ENCODE peak calls at places on chromosome 4, in six cellular contexts. P is uterus; Q is astrocyte of the cerebellum; V is activated CD8-positive, alpha-beta T cell treated with anti-CD3 and anti-CD28 coated beads for 36 hours; W is MM.1S; L is fibroblast of lung. X is an unnamed sample.

GRCh38 chr4:157265281-157265680 is 44.8 kb downstream of the GRIA2 start:
- DNase-seq in V (no peak), W (no peak), Q (peak), L (peak), P (peak), X (no peak)

GRCh38 chr4:140019619-140020367 is 134.2 kb downstream of the MAML3 start:
- DNase-seq in L (no peak), V (no peak), W (no peak), P (no peak), Q (no peak), X (no peak)

GRCh38 chr4:175560628-175561027 is 251.4 kb downstream of the GPM6A start:
- DNase-seq in Q (peak), V (no peak), W (peak), L (peak), P (no peak), X (no peak)

GRCh38 chr4:6454112-6454910 is 18.1 kb downstream of the PPP2R2C start:
- DNase-seq in Q (no peak), L (no peak), W (no peak), V (no peak), P (no peak), X (no peak)

GRCh38 chr4:152106113-152106763 is 345.4 kb upstream of the GATB start:
- DNase-seq in L (peak), P (peak), V (peak), Q (peak), W (no peak), X (no peak)

GRCh38 chr4:111046811-111047210 is 423.9 kb upstream of the PITX2 start:
- DNase-seq in V (no peak), L (no peak), Q (no peak), P (no peak), W (no peak), X (no peak)

GRCh38 chr4:173534439-173534838 is 4.4 kb upstream of the HAND2 start:
- DNase-seq in Q (no peak), L (no peak), W (no peak), V (no peak), P (peak), X (no peak)

GRCh38 chr4:113292371-113293042 is 243.1 kb downstream of the ANK2 start:
- DNase-seq in V (no peak), Q (peak), W (no peak), L (peak), P (peak), X (no peak)

GRCh38 chr4:32689520-32689919 is 1969.4 kb downstream of the PCDH7 start:
- DNase-seq in L (peak), Q (no peak), W (no peak), V (no peak), P (no peak), X (no peak)

GRCh38 chr4:170589597-170590191 is 499.9 kb upstream of the AADAT start:
- DNase-seq in V (no peak), P (no peak), L (peak), Q (no peak), W (peak), X (no peak)

GRCh38 chr4:40325406-40326019 is 9.6 kb upstream of the CHRNA9 start:
- DNase-seq in L (peak), Q (no peak), P (peak), W (peak), V (peak), X (no peak)

GRCh38 chr4:821631-822030 is 4.3 kb downstream of the CPLX1 start:
- DNase-seq in Q (no peak), W (no peak), V (no peak), P (no peak), L (no peak), X (no peak)

GRCh38 chr4:164731827-164732474 is 22.0 kb upstream of the SMIM31 start:
- DNase-seq in Q (peak), L (peak), P (no peak), W (peak), V (peak), X (peak)

GRCh38 chr4:10095296-10095991 is 21.2 kb downstream of the WDR1 start:
- DNase-seq in Q (no peak), W (peak), P (no peak), V (peak), L (no peak), X (no peak)

GRCh38 chr4:172998527-172999469 is 169.8 kb upstream of the GALNT7 start:
- DNase-seq in Q (peak), L (peak), W (no peak), P (no peak), V (no peak), X (no peak)

GRCh38 chr4:86940176-86940575 is 5.4 kb downstream of the AFF1 start:
- DNase-seq in P (no peak), Q (no peak), W (no peak), V (no peak), L (peak), X (no peak)

GRCh38 chr4:1310796-1311715 is 21.4 kb downstream of the MAEA start:
- DNase-seq in L (no peak), Q (no peak), V (no peak), P (no peak), W (no peak), X (no peak)

GRCh38 chr4:137474711-137475301 is 57.5 kb downstream of the PCDH18 start:
- DNase-seq in Q (peak), W (no peak), L (peak), P (no peak), V (no peak), X (no peak)

GRCh38 chr4:123813901-123814300 is 417.3 kb downstream of the SPRY1 start:
- DNase-seq in Q (no peak), P (no peak), V (no peak), L (no peak), W (no peak), X (no peak)

GRCh38 chr4:145507636-145508035 is 26.0 kb downstream of the SMAD1 start:
- DNase-seq in Q (no peak), L (peak), W (peak), V (no peak), P (no peak), X (no peak)

GRCh38 chr4:74058048-74058651 is 19.7 kb upstream of the CXCL3 start:
- DNase-seq in V (no peak), W (no peak), Q (no peak), L (no peak), P (no peak), X (no peak)

GRCh38 chr4:89245459-89245858 is 62.1 kb downstream of the GPRIN3 start:
- DNase-seq in L (no peak), Q (no peak), P (no peak), V (no peak), W (no peak), X (no peak)

GRCh38 chr4:158067646-158068045 is 105.2 kb downstream of the GASK1B start:
- DNase-seq in Q (no peak), V (no peak), W (no peak), L (peak), P (no peak), X (no peak)

GRCh38 chr4:2484993-2485392 is 16.1 kb downstream of the RNF4 start:
- DNase-seq in W (peak), Q (no peak), L (peak), P (peak), V (peak), X (no peak)

GRCh38 chr4:2797545-2798305 is 4.8 kb downstream of the SH3BP2 start:
- DNase-seq in V (peak), P (peak), W (no peak), Q (no peak), L (no peak), X (no peak)

GRCh38 chr4:4860803-4861591 is 1.5 kb downstream of the MSX1 start:
- DNase-seq in V (no peak), P (peak), W (no peak), L (no peak), Q (no peak), X (no peak)

GRCh38 chr4:55169352-55169959 is 44.1 kb upstream of the KDR start:
- DNase-seq in P (no peak), L (peak), V (no peak), W (no peak), Q (no peak), X (no peak)

GRCh38 chr4:104571341-104571740 is 76.6 kb upstream of the CXXC4 start:
- DNase-seq in W (no peak), P (no peak), Q (peak), V (no peak), L (peak), X (no peak)

GRCh38 chr4:6122496-6122895 is 77.9 kb downstream of the JAKMIP1 start:
- DNase-seq in W (no peak), Q (no peak), L (no peak), P (no peak), V (no peak), X (no peak)

GRCh38 chr4:139633661-139634060 is 32.0 kb upstream of the MGST2 start:
- DNase-seq in W (no peak), Q (no peak), L (peak), P (peak), V (no peak), X (no peak)

GRCh38 chr4:114108869-114109268 is 129.4 kb upstream of the ARSJ start:
- DNase-seq in W (peak), Q (no peak), P (no peak), V (no peak), L (peak), X (no peak)

GRCh38 chr4:75849459-75849858 is 52.8 kb downstream of the PPEF2 start:
- DNase-seq in Q (no peak), L (peak), W (no peak), P (no peak), V (peak), X (no peak)

GRCh38 chr4:144732584-144733130 is 86.7 kb downstream of the HHIP start:
- DNase-seq in L (peak), W (no peak), V (no peak), P (no peak), Q (no peak), X (no peak)

GRCh38 chr4:6939761-6940743 is 30.4 kb downstream of the TBC1D14 start:
- DNase-seq in V (peak), W (no peak), Q (no peak), P (no peak), L (no peak), X (no peak)

GRCh38 chr4:8644966-8645752 is 52.6 kb downstream of the CPZ start:
- DNase-seq in V (no peak), L (no peak), Q (no peak), W (no peak), P (no peak), X (no peak)

GRCh38 chr4:84493092-84493850 is 5.8 kb downstream of the NKX6-1 start:
- DNase-seq in L (peak), P (no peak), V (peak), Q (no peak), W (no peak), X (no peak)
- TF ChIP-seq CTCF in L (no peak), P (no peak), V (no peak), Q (peak), W (no peak), X (no peak)

GRCh38 chr4:65868096-65868824 is 198.0 kb upstream of the EPHA5 start:
- DNase-seq in P (no peak), V (no peak), Q (no peak), W (no peak), L (no peak), X (no peak)

GRCh38 chr4:65861993-65862392 is 191.7 kb upstream of the EPHA5 start:
- DNase-seq in L (peak), V (no peak), P (no peak), Q (no peak), W (no peak), X (no peak)

GRCh38 chr4:65865489-65865888 is 195.2 kb upstream of the EPHA5 start:
- DNase-seq in V (no peak), W (no peak), Q (no peak), L (peak), P (no peak), X (no peak)
- TF ChIP-seq CTCF in V (no peak), W (no peak), Q (peak), L (no peak), P (no peak), X (peak)

GRCh38 chr4:107658400-107659326 is 61.4 kb downstream of the PAPSS1 start:
- DNase-seq in W (no peak), P (no peak), V (no peak), Q (no peak), L (no peak), X (no peak)
- TF ChIP-seq CTCF in W (no peak), P (no peak), V (no peak), Q (no peak), L (no peak), X (no peak)

GRCh38 chr4:155638195-155638960 is 28.3 kb upstream of the GUCY1A1 start:
- DNase-seq in V (no peak), W (no peak), Q (no peak), P (no peak), L (no peak), X (no peak)
- TF ChIP-seq CTCF in V (no peak), W (no peak), Q (no peak), P (no peak), L (no peak), X (no peak)

GRCh38 chr4:182309877-182310276 is 66.7 kb downstream of the TENM3 start:
- DNase-seq in P (no peak), L (no peak), V (no peak), Q (no peak), W (no peak), X (no peak)

GRCh38 chr4:182310316-182310715 is 67.1 kb downstream of the TENM3 start:
- DNase-seq in W (no peak), L (peak), V (no peak), Q (no peak), P (no peak), X (no peak)

GRCh38 chr4:182303847-182304246 is 60.6 kb downstream of the TENM3 start:
- DNase-seq in P (no peak), Q (no peak), L (no peak), V (no peak), W (no peak), X (no peak)

GRCh38 chr4:182307746-182308145 is 64.5 kb downstream of the TENM3 start:
- DNase-seq in V (no peak), P (no peak), Q (peak), L (peak), W (no peak), X (no peak)

DNA sequence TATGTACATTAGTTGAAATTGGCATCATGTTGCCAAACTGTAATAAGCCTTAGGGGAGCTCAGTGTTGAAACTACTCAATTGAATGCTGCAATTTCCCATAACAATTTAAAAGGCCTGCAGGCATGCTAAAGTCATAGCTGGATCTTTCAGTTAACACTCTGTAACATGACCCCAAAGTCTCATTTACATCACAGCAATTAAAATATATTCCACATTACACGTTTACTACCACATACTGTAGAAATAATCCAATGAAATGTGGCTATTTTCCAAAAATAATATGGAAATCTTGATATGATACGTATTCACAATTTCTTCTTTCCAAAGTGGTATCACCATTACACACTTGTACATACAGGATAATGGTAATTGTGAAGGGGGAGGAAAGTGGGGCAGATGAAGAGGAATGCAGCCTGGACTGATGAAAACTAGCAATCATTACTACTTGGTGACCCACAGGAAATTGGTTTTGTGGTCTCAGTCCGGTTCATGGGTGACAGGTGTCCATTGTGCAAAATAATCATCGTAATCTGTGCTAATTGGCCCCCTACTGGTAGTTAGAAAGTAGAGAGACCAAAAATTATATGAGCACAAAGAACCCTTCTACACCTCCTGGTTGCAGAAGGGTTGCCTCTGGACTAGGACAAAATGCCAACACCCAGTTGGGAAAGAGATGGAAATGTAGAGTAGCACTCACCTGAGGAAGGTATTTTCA is 63.7 kb downstream of the TENM3 start:
- DNase-seq in L (peak), W (no peak), V (no peak), Q (no peak), P (no peak), X (no peak)
- TF ChIP-seq CTCF in L (no peak), W (peak), V (no peak), Q (no peak), P (no peak), X (no peak)